ENCODE peak calls at places on chromosomes 16 and 17, in four cellular contexts. R is stimulated activated CD4-positive, alpha-beta T cell treated with anti-CD3 and anti-CD28 coated beads, TNF-alpha, amount 100 ng/mL, for 48 hours; Q is GM04503; S is ELR. V is an unnamed sample.

GRCh38 chr16:65574311-65574966 is 452.6 kb upstream of the CDH11 start:
- DNase-seq in R (no peak), Q (no peak), S (no peak), V (no peak)

GRCh38 chr16:89120281-89120680 is 26.6 kb downstream of the ACSF3 start:
- DNase-seq in R (no peak), Q (no peak), S (no peak), V (no peak)

GRCh38 chr16:13158427-13158826 is 257.0 kb downstream of the SHISA9 start:
- DNase-seq in R (no peak), Q (no peak), S (no peak), V (no peak)

GRCh38 chr16:2821483-2822157 is 4.6 kb downstream of the PRSS21 start:
- DNase-seq in R (no peak), Q (no peak), S (peak), V (no peak)

GRCh38 chr17:79615446-79615845 is 4.6 kb upstream of the RBFOX3 start:
- DNase-seq in R (no peak), Q (no peak), S (no peak), V (no peak)

GRCh38 chr16:1899641-1900451 is 18.4 kb downstream of the HS3ST6 start:
- DNase-seq in R (no peak), Q (no peak), S (no peak), V (no peak)

GRCh38 chr16:57345021-57345420 is 13.6 kb upstream of the CCL22 start:
- DNase-seq in R (no peak), Q (no peak), S (no peak), V (no peak)

GRCh38 chr16:27526169-27526568 is 23.5 kb downstream of the GTF3C1 start:
- DNase-seq in R (no peak), Q (no peak), S (no peak), V (no peak)

GRCh38 chr17:81515530-81516041 is 3.0 kb upstream of the ACTG1 start:
- DNase-seq in R (no peak), Q (no peak), S (no peak), V (no peak)

GRCh38 chr16:89110641-89111040 is 17.0 kb downstream of the ACSF3 start:
- DNase-seq in R (no peak), Q (no peak), S (no peak), V (no peak)

GRCh38 chr17:73503560-73503959 is 140.7 kb downstream of the SDK2 start:
- DNase-seq in R (no peak), Q (no peak), S (no peak), V (no peak)

GRCh38 chr17:82967268-82968032 is 112.0 kb upstream of the METRNL start:
- DNase-seq in R (no peak), Q (no peak), S (no peak), V (no peak)

GRCh38 chr17:44324571-44325275 is at the start of gene SLC25A39:
- DNase-seq in R (peak), Q (peak), S (peak), V (peak)

GRCh38 chr17:63041251-63041650 is 75.2 kb downstream of the TANC2 start:
- DNase-seq in R (no peak), Q (no peak), S (no peak), V (no peak)

GRCh38 chr16:54285414-54286066 is 1.0 kb downstream of the IRX3 start:
- DNase-seq in R (no peak), Q (no peak), S (peak), V (peak)

GRCh38 chr16:1613240-1613639 is 1.1 kb downstream of the CRAMP1 start:
- DNase-seq in R (no peak), Q (no peak), S (peak), V (peak)

GRCh38 chr17:66412857-66413563 is 110.6 kb downstream of the PRKCA start:
- DNase-seq in R (no peak), Q (no peak), S (no peak), V (peak)

GRCh38 chr17:80365983-80366382 is 49.0 kb upstream of the ENDOV start:
- DNase-seq in R (no peak), Q (no peak), S (no peak), V (no peak)

GRCh38 chr17:61002316-61002736 is 324.7 kb downstream of the BCAS3 start:
- DNase-seq in R (no peak), Q (peak), S (peak), V (peak)

GRCh38 chr17:7560172-7561027 is 1.3 kb upstream of the SENP3 start:
- DNase-seq in R (peak), Q (no peak), S (peak), V (peak)

GRCh38 chr17:44765965-44766364 is 7.2 kb downstream of the ADAM11 start:
- DNase-seq in R (no peak), Q (no peak), S (no peak), V (no peak)

GRCh38 chr17:17899486-17899885 is 62.7 kb upstream of the SREBF1 start:
- DNase-seq in R (no peak), Q (no peak), S (no peak), V (no peak)

GRCh38 chr17:78599419-78599818 is 22.2 kb upstream of the DNAH17 start:
- DNase-seq in R (no peak), Q (no peak), S (no peak), V (peak)

GRCh38 chr17:82614095-82614631 is 34.1 kb downstream of the WDR45B start:
- DNase-seq in R (no peak), Q (no peak), S (no peak), V (no peak)

GRCh38 chr16:87543436-87544191 is 50.8 kb upstream of the ZCCHC14 start:
- DNase-seq in R (no peak), Q (no peak), S (no peak), V (peak)

GRCh38 chr17:59257101-59257500 is 36.8 kb downstream of the GDPD1 start:
- DNase-seq in R (no peak), Q (no peak), S (no peak), V (no peak)

GRCh38 chr17:21304091-21304490 is 19.6 kb downstream of the MAP2K3 start:
- DNase-seq in R (no peak), Q (no peak), S (no peak), V (no peak)

GRCh38 chr16:57689772-57690558 is 4.6 kb upstream of the DRC7 start:
- DNase-seq in R (no peak), Q (no peak), S (no peak), V (no peak)